ENCODE peak calls at places on chromosomes 3 and 15, in eight cellular contexts. G is heart right ventricle, C is prostate gland, F is OCI-LY7, Z is PC-3, U is heart left ventricle, V is neural progenitor cell, E is fibroblast of lung. D is an unnamed sample.

GRCh38 chr15:39623550-39623931 is 42.7 kb downstream of the THBS1 start:
- DNase-seq in G (no peak), C (no peak), F (peak), Z (no peak), U (no peak), V (no peak), E (no peak), D (no peak)

GRCh38 chr3:191362036-191362435 is 31.7 kb upstream of the UTS2B start:
- DNase-seq in G (no peak), C (no peak), F (no peak), Z (no peak), U (no peak), V (no peak), E (no peak), D (no peak)

GRCh38 chr15:59696332-59696731 is 7.2 kb upstream of the BNIP2 start:
- DNase-seq in G (no peak), C (no peak), F (no peak), Z (no peak), U (no peak), V (peak), E (no peak), D (no peak)

GRCh38 chr3:15326037-15326436 is 6.3 kb downstream of the SH3BP5 start:
- DNase-seq in G (peak), C (no peak), F (no peak), Z (peak), U (no peak), V (no peak), E (no peak), D (no peak)

GRCh38 chr3:120875989-120876388 is 32.0 kb upstream of the STXBP5L start:
- DNase-seq in G (no peak), C (no peak), F (no peak), Z (no peak), U (no peak), V (no peak), E (peak), D (no peak)

GRCh38 chr3:100226712-100227429 is 33.9 kb upstream of the TBC1D23 start:
- DNase-seq in G (no peak), C (no peak), F (no peak), Z (peak), U (no peak), V (no peak), E (peak), D (no peak)

GRCh38 chr3:59451041-59451763 is 401.4 kb upstream of the CFAP20DC start:
- DNase-seq in G (no peak), C (no peak), F (peak), Z (no peak), U (no peak), V (no peak), E (peak), D (peak)

GRCh38 chr3:181054538-181054937 is 65.0 kb upstream of the DNAJC19 start:
- DNase-seq in G (no peak), C (no peak), F (no peak), Z (no peak), U (no peak), V (no peak), E (no peak), D (no peak)

GRCh38 chr3:111952086-111952485 is 26.7 kb upstream of the ABHD10 start:
- DNase-seq in G (no peak), C (no peak), F (no peak), Z (no peak), U (no peak), V (no peak), E (no peak), D (no peak)

GRCh38 chr3:47010050-47010712 is 30.7 kb downstream of the NBEAL2 start:
- DNase-seq in G (no peak), C (no peak), F (no peak), Z (no peak), U (no peak), V (no peak), E (no peak), D (no peak)

GRCh38 chr15:78868366-78868765 is 4.3 kb upstream of the MORF4L1 start:
- DNase-seq in G (no peak), C (no peak), F (no peak), Z (no peak), U (no peak), V (no peak), E (no peak), D (no peak)

GRCh38 chr3:30201715-30202114 is 404.7 kb upstream of the TGFBR2 start:
- DNase-seq in G (no peak), C (no peak), F (no peak), Z (peak), U (no peak), V (no peak), E (no peak), D (no peak)

GRCh38 chr3:97979610-97980009 is 7.4 kb upstream of the RIOX2 start:
- DNase-seq in G (peak), C (no peak), F (no peak), Z (no peak), U (peak), V (peak), E (no peak), D (no peak)

GRCh38 chr3:155494332-155494731 is 200.8 kb upstream of the STRIT1 start:
- DNase-seq in G (no peak), C (no peak), F (peak), Z (no peak), U (no peak), V (no peak), E (no peak), D (no peak)

GRCh38 chr3:134364061-134364935 is 9.9 kb downstream of the AMOTL2 start:
- DNase-seq in G (peak), C (peak), F (no peak), Z (peak), U (peak), V (peak), E (peak), D (peak)

GRCh38 chr3:168091299-168091852 is 4.3 kb downstream of the GOLIM4 start:
- DNase-seq in G (no peak), C (no peak), F (no peak), Z (no peak), U (no peak), V (no peak), E (no peak), D (no peak)

GRCh38 chr3:45929042-45929679 is 14.1 kb upstream of the CXCR6 start:
- DNase-seq in G (no peak), C (no peak), F (peak), Z (peak), U (no peak), V (peak), E (no peak), D (peak)

DNA sequence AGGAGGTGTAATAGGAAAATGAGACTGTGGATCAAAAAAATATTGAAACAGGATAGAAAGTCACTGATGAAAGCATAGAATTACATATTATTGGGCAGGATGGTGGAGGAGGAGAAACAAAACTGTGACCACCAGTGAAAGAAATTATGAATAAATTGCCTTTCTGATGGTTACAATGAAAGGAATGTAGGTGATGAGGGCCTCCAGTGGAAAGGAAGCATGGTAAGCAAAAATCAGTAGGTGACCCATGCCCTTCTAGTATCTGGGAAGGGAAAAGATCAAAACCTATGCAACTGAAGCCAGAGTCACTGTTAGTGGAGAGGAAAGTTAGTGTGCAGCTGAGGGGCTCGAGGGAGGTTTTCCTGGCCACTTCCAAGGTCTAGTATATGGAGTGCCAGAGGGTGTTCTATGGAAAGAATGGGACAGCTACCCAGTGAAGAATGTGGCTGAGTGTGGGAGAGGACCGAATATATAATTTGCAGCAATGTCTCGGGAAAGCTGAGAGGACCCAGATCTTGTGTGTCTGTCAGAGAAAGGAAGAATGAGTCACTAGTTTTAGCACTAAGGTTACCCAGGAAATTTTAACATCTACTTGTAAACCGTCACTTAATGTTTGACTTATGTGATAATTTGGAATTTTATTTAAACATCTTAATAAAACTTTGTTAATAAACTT is 146.2 kb downstream of the NFKBIZ start:
- DNase-seq in G (no peak), C (no peak), F (no peak), Z (peak), U (no peak), V (no peak), E (peak), D (no peak)
- H3K27ac ChIP-seq in G (no peak), C (no peak), F (no peak), Z (peak), U (no peak), V (no peak), E (no peak), D (no peak)

GRCh38 chr3:50154840-50155490 is at the start of gene SEMA3F:
- DNase-seq in G (peak), C (peak), F (peak), Z (peak), U (peak), V (peak), E (peak), D (peak)
- TF ChIP-seq CTCF in G (peak), C (no peak), F (no peak), Z (no peak), U (peak), V (peak), E (no peak), D (no peak)

GRCh38 chr3:153259956-153260355 is 97.9 kb downstream of the RAP2B start:
- DNase-seq in G (no peak), C (no peak), F (no peak), Z (no peak), U (no peak), V (no peak), E (no peak), D (no peak)
- H3K27ac ChIP-seq in G (no peak), C (no peak), F (no peak), Z (no peak), U (no peak), V (no peak), E (no peak), D (no peak)

DNA sequence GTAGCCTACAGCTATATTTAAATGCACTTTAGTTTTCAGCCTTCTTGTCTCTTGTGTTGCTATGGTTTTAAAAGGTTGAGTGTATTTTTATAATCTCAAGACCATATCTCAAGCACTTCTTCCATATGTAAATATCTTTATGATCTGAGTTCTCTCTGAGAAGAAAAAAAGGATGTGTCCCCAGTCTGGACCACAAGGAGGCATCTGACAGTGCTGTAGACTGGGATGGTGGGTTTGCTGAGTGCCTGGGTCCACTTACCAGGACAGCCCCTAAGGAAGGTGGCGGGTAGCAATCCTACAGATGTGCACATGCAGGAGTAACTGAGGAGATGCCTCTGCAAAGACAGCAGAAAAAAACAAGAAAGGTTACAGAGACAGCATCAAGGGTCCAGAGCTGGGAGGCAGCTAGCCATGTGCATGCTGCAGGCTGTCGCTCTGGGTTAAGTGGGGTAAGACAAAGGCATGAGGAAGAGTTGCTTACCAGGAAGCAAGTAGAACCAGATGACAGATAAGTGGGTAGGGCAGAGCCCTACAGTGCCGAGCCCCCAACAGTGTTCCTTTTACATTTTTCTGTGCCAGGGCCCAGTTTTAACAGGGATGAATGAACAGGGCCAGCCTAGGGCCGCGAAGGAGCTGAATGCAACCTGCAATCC is 70.5 kb upstream of the SNRK start:
- DNase-seq in G (no peak), C (no peak), F (peak), Z (no peak), U (no peak), V (peak), E (no peak), D (no peak)
- TF ChIP-seq CTCF in G (no peak), C (no peak), F (peak), Z (peak), U (no peak), V (peak), E (no peak), D (no peak)

GRCh38 chr15:90354986-90355385 is 2.9 kb downstream of the ZNF774 start:
- DNase-seq in G (no peak), C (no peak), F (no peak), Z (no peak), U (no peak), V (no peak), E (no peak), D (no peak)
- H3K27ac ChIP-seq in G (no peak), C (no peak), F (no peak), Z (no peak), U (no peak), V (no peak), E (no peak), D (no peak)

GRCh38 chr15:32656091-32656860 is 14.8 kb downstream of the SCG5 start:
- DNase-seq in G (no peak), C (no peak), F (no peak), Z (peak), U (no peak), V (no peak), E (no peak), D (no peak)

GRCh38 chr15:32652178-32652577 is 10.7 kb downstream of the SCG5 start:
- DNase-seq in G (no peak), C (no peak), F (no peak), Z (peak), U (no peak), V (no peak), E (no peak), D (no peak)

GRCh38 chr15:32657941-32658340 is 16.4 kb downstream of the SCG5 start:
- DNase-seq in G (no peak), C (no peak), F (no peak), Z (peak), U (no peak), V (no peak), E (no peak), D (no peak)

GRCh38 chr15:32659340-32659831 is 17.9 kb downstream of the SCG5 start:
- DNase-seq in G (no peak), C (peak), F (no peak), Z (peak), U (no peak), V (no peak), E (peak), D (no peak)

DNA sequence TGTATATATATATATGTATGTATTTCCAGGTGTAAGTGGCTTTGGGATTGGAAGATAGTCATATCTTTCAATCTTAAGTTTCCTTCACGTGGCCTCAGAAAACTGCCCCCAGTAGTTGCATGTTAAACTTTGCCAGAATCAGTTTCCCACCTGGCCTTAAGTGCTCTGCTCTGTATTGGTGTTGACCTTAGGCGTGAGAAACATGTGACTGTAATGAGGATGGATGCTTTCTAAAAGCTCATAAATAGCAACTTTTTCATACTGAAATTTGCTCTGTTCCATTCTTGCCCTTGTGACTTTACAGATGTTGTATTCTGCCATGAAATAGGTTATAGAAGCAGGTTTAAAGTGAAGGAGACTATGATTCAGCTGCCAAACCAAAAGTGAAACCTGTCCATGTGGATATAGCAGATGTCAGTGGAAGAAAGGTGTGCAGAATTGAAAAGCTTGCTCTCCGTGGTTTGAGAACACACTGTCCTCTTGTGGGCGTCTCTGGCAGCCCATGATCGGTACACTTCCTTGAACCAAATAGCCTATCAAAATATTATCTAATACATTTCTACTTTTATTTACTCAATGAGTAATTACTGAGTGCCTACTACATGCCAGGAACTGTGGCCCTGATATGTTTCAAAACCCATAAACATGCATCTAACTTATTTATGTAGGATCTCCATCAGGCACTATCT is 15.8 kb downstream of the SCG5 start:
- DNase-seq in G (no peak), C (peak), F (no peak), Z (peak), U (no peak), V (no peak), E (no peak), D (no peak)
- TF ChIP-seq CTCF in G (no peak), C (no peak), F (peak), Z (peak), U (no peak), V (no peak), E (peak), D (no peak)

GRCh38 chr3:112973325-112974177 is 1.4 kb downstream of the CD200R1 start:
- DNase-seq in G (no peak), C (no peak), F (no peak), Z (no peak), U (no peak), V (no peak), E (no peak), D (no peak)

GRCh38 chr3:112974894-112975293 is at the start of gene CD200R1:
- DNase-seq in G (no peak), C (no peak), F (no peak), Z (no peak), U (no peak), V (no peak), E (no peak), D (no peak)

GRCh38 chr3:112972158-112972557 is 2.7 kb downstream of the CD200R1 start:
- DNase-seq in G (no peak), C (no peak), F (no peak), Z (no peak), U (no peak), V (no peak), E (no peak), D (no peak)

GRCh38 chr3:112976001-112976400 is 1.1 kb upstream of the CD200R1 start:
- DNase-seq in G (no peak), C (no peak), F (no peak), Z (no peak), U (no peak), V (no peak), E (no peak), D (no peak)

GRCh38 chr3:112974178-112974517 is 755 bp downstream of the CD200R1 start:
- DNase-seq in G (no peak), C (no peak), F (no peak), Z (no peak), U (no peak), V (no peak), E (no peak), D (no peak)
- H3K27ac ChIP-seq in G (no peak), C (no peak), F (no peak), Z (no peak), U (no peak), V (no peak), E (no peak), D (peak)

GRCh38 chr3:132783152-132783551 is 60.9 kb upstream of the NPHP3 start:
- DNase-seq in G (no peak), C (no peak), F (no peak), Z (peak), U (no peak), V (peak), E (peak), D (no peak)
- TF ChIP-seq CTCF in G (no peak), C (no peak), F (no peak), Z (no peak), U (no peak), V (no peak), E (no peak), D (no peak)

D was measured in CD4-positive, alpha-beta T cell.